ENCODE peak calls at places on chromosomes 6 and 20, in ten cellular contexts. F is brain microvascular endothelial cell, Z is fibroblast of villous mesenchyme, I is astrocyte of the spinal cord, S is AG09309, A is GM20000, P is H9, U is upper lobe of left lung, R is left ventricle myocardium inferior, C is right lobe of liver. D is an unnamed sample.

GRCh38 chr6:106975699-106976032 is 1.1 kb upstream of the CD24 start:
- DNase-seq in F (no peak), Z (no peak), I (peak), S (no peak), A (no peak), P (no peak), U (no peak), R (no peak), C (no peak), D (no peak)

GRCh38 chr6:42520786-42521607 is 42.8 kb upstream of the UBR2 start:
- DNase-seq in F (peak), Z (peak), I (peak), S (no peak), A (peak), P (no peak), U (no peak), R (no peak), C (no peak), D (no peak)

GRCh38 chr6:53378208-53378607 is 29.5 kb upstream of the ELOVL5 start:
- DNase-seq in F (no peak), Z (no peak), I (no peak), S (no peak), A (no peak), P (no peak), U (no peak), R (no peak), C (no peak), D (no peak)

GRCh38 chr6:118216751-118217150 is 309.7 kb downstream of the SLC35F1 start:
- DNase-seq in F (no peak), Z (peak), I (no peak), S (no peak), A (no peak), P (no peak), U (no peak), R (no peak), C (no peak), D (no peak)

GRCh38 chr6:41716516-41717446 is 18.6 kb downstream of the TFEB start:
- DNase-seq in F (no peak), Z (no peak), I (no peak), S (no peak), A (no peak), P (no peak), U (no peak), R (no peak), C (no peak), D (no peak)

GRCh38 chr20:49578436-49578835 is 10.5 kb upstream of the PTGIS start:
- DNase-seq in F (no peak), Z (no peak), I (no peak), S (no peak), A (no peak), P (no peak), U (no peak), R (no peak), C (no peak), D (no peak)

GRCh38 chr6:6998194-6998569 is 109.6 kb upstream of the RREB1 start:
- DNase-seq in F (no peak), Z (no peak), I (no peak), S (no peak), A (no peak), P (no peak), U (no peak), R (no peak), C (no peak), D (no peak)

GRCh38 chr6:159590794-159591193 is 102.2 kb downstream of the SOD2 start:
- DNase-seq in F (no peak), Z (no peak), I (no peak), S (no peak), A (no peak), P (no peak), U (no peak), R (no peak), C (peak), D (no peak)

DNA sequence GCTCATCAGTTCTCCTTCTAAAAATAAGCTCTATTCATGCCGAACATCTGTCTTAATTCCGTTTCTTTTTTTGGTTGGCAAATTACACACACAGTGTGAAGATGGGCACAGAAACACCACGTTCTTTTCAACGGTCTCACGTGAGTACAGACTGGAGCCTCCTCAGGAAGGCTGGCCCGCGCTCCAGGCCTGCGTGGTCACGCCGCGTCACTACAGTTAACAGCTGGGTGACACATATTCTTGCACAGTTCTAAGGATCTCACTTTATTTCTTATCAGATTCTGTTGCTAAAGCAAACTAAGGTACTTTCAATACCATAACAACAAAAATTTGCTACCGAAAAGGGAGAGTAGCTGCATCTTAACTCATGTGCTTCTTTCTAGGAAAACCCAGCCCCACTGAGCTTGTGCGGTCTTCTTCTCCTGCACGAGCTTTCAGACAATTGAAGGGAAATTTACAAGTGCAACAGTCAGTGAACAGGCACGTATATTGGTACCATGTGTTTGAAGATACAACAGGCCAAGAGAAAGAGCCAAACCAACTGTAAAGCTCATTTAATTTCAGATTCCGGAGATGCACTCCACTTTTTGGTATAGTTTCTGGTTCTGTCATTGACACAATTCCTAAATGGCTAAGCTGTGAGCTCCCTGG is 55.6 kb upstream of the MPC1 start:
- DNase-seq in F (no peak), Z (no peak), I (no peak), S (peak), A (no peak), P (no peak), U (no peak), R (no peak), C (no peak), D (no peak)
- TF ChIP-seq CTCF in F (no peak), Z (no peak), I (no peak), S (no peak), A (no peak), P (no peak), U (no peak), R (no peak), C (no peak), D (no peak)

DNA sequence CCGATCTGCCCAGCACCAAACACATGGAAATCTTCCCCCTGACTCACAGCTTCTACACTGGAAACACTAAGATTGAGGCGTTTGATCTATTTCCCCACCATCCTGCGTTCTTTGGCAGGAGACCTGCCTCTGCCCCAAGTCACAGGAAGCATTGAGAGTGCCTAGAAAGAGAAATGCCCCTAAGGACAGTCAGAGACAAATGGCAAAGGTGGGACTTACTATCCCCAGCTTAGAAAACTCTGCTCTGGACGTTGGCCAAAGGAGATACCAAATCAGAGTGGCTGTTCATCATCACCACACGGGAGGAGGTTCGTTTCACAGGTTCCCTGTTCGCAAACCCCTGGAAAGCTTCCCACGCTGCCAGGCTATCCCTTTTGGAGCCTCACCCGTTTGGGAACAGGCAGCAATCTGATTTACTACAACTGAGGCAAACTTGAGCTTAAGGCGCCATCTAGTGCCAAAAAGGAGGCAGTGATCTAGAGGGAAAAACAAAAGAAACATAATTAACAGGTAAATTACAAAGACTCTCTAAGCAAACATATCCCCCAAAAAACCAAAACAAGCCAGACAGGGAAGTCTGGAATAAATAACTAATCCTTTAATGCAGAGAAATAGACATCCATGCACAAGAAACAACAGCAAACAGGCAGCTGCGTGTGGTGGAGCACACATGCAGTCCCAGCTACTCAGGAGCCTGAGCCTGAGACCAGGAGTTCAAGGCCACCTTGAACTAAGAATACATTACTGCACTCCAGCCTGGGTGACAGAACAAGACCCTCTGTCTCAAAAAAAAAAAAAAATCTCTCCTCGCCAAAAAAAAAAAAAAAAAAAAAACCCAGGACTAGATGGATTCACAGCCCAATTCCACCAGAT is 48.4 kb upstream of the SRSF6 start:
- DNase-seq in F (peak), Z (peak), I (peak), S (peak), A (no peak), P (peak), U (no peak), R (no peak), C (no peak), D (no peak)
- TF ChIP-seq CTCF in F (peak), Z (peak), I (peak), S (peak), A (peak), P (peak), U (peak), R (peak), C (peak), D (peak)

DNA sequence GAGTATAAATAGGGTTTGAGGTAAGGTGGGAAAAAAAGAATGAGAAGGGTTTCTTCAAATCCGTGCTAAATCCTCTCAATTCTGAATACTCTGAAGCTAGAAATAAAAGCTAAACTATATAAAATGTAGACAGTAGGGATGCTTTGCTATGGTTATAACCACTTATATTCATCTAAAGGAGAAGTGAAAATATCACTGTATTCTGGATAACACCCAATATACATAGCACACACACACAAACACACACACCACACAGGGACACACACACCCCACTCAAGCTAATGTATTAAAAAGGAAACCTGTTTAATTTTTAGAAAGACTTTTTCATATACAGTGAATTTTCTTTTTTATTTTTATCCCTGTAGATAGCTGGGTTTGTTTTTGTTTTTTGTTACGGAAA is 68.6 kb upstream of the FABP7 start:
- DNase-seq in F (no peak), Z (no peak), I (no peak), S (no peak), A (no peak), P (no peak), U (no peak), R (no peak), C (no peak), D (no peak)
- TF ChIP-seq CTCF in F (no peak), Z (no peak), I (no peak), S (no peak), A (no peak), P (no peak), U (no peak), R (no peak), C (no peak), D (no peak)

GRCh38 chr6:146666909-146667308 is 68.1 kb downstream of the ADGB start:
- DNase-seq in F (no peak), Z (no peak), I (no peak), S (no peak), A (no peak), P (no peak), U (no peak), R (no peak), C (no peak), D (no peak)
- TF ChIP-seq CTCF in F (no peak), Z (no peak), I (no peak), S (no peak), A (no peak), P (no peak), U (no peak), R (no peak), C (no peak), D (no peak)

DNA sequence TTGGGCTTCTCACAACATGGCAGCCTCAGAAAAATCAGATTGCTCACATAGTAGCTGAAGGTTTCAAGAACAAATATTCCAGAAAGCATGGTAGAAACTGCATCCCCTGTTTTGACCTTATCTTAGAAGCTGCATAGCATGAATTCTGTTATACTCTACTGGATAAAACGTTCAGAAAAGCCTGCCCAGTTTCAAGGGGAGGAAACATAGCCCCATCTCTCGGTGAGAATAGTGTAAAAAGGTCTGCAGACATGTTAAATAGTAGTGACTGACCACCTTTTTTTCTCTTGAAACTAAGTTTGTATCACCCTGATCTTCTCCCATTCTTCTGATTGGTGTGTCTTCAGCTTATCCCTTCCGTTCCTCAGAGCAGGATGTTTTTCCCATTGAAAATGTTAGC is 50.0 kb downstream of the MARCKS start:
- DNase-seq in F (peak), Z (peak), I (no peak), S (no peak), A (no peak), P (no peak), U (no peak), R (no peak), C (no peak), D (no peak)
- TF ChIP-seq CTCF in F (no peak), Z (peak), I (no peak), S (peak), A (no peak), P (no peak), U (no peak), R (no peak), C (no peak), D (no peak)

GRCh38 chr6:144408151-144408550 is 123.0 kb downstream of the UTRN start:
- DNase-seq in F (peak), Z (peak), I (peak), S (no peak), A (no peak), P (no peak), U (no peak), R (peak), C (no peak), D (no peak)

GRCh38 chr6:144406796-144407195 is 121.7 kb downstream of the UTRN start:
- DNase-seq in F (no peak), Z (no peak), I (no peak), S (no peak), A (no peak), P (no peak), U (no peak), R (no peak), C (no peak), D (no peak)

GRCh38 chr6:144402750-144403149 is 117.6 kb downstream of the UTRN start:
- DNase-seq in F (no peak), Z (no peak), I (no peak), S (no peak), A (no peak), P (no peak), U (no peak), R (no peak), C (no peak), D (no peak)

GRCh38 chr6:144401736-144402733 is 116.9 kb downstream of the UTRN start:
- DNase-seq in F (no peak), Z (no peak), I (no peak), S (no peak), A (no peak), P (no peak), U (no peak), R (no peak), C (no peak), D (no peak)

DNA sequence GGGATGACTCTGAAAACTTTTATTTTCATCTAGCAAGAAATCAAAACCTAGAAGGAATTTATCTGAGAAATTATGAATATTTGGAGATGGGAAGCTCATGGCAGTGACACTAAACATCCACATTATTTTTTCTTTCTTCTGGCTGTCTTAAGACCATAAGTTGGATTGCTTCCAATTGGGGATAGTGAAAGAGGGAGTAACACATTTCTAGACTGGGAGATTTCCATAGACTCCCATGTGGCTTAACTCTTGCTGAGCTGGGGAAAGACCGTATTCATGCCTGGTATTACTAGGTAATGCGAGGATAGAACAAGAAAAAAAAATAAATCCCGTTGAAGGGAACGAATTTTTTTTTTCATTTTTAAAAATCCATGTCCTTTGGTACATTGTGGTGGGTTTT is 120.0 kb downstream of the UTRN start:
- DNase-seq in F (no peak), Z (peak), I (peak), S (no peak), A (no peak), P (no peak), U (no peak), R (no peak), C (no peak), D (no peak)
- TF ChIP-seq CTCF in F (no peak), Z (no peak), I (no peak), S (no peak), A (no peak), P (no peak), U (no peak), R (no peak), C (no peak), D (no peak)

GRCh38 chr6:36912583-36912982 is 26.8 kb downstream of the C6orf89 start:
- DNase-seq in F (peak), Z (peak), I (peak), S (peak), A (peak), P (no peak), U (no peak), R (no peak), C (no peak), D (no peak)
- TF ChIP-seq CTCF in F (peak), Z (no peak), I (no peak), S (peak), A (no peak), P (no peak), U (no peak), R (no peak), C (no peak), D (no peak)

DNA sequence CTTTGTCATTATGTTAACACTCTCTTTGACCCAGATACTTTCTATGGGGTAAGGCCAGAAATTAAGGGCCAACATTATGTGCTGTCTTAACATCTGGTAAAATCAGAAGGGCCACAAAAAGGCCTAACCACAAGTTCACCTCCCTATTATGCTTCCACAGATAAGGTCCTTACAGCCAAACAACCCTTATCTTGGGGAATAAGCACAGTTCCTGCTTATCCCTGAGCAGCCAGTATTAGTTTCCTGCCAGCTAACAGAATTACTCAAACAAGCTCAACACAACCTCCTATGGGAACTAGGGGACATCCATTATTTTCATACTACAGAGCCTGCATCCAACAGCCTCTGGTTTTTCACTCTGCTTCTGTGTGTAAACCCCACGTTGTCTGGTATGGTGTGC is 724.8 kb downstream of the HACE1 start:
- DNase-seq in F (peak), Z (no peak), I (no peak), S (no peak), A (no peak), P (no peak), U (no peak), R (no peak), C (no peak), D (no peak)
- TF ChIP-seq CTCF in F (no peak), Z (no peak), I (no peak), S (no peak), A (no peak), P (no peak), U (no peak), R (no peak), C (no peak), D (no peak)

GRCh38 chr20:43658723-43659419 is 8.0 kb upstream of the MYBL2 start:
- DNase-seq in F (no peak), Z (no peak), I (no peak), S (no peak), A (no peak), P (no peak), U (no peak), R (no peak), C (no peak), D (no peak)

GRCh38 chr20:43662943-43663655 is 3.8 kb upstream of the MYBL2 start:
- DNase-seq in F (no peak), Z (no peak), I (no peak), S (no peak), A (no peak), P (no peak), U (no peak), R (no peak), C (no peak), D (no peak)

GRCh38 chr20:43653966-43654365 is 12.9 kb upstream of the MYBL2 start:
- DNase-seq in F (no peak), Z (no peak), I (no peak), S (no peak), A (no peak), P (no peak), U (no peak), R (no peak), C (no peak), D (no peak)

GRCh38 chr20:43655937-43656336 is 11.0 kb upstream of the MYBL2 start:
- DNase-seq in F (no peak), Z (no peak), I (no peak), S (no peak), A (no peak), P (no peak), U (no peak), R (no peak), C (no peak), D (no peak)

DNA sequence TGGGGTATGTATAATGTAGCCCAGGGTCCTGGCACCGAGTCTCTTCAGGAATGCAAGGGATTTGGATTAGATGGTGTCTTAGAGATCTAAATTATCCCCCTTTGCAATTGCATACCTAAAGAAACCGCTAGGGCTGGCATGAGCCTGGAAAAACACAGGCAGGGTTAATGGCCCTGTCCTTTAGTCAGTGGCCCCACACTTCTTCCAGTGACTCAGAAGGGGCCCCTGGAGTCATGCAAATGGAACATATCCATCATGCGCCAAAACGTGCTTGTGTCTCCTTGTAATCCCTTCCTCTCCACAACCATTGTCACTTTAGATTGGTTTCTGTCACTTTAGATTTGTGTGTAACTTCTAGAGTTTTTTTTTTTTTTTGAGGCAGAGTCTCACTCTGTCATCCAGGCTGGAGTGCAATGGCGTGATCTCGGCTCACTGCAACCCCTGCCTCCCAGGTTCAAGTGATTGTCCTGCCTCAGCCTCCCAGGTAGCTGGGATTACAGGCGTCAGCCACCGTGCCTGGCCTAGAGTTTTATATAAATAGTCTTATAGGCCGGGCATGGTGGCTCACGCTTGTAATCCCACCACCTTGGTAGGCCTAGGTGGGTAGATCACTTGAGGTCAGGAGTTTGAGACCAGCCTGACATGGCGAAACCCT is 8.7 kb upstream of the MYBL2 start:
- DNase-seq in F (no peak), Z (no peak), I (peak), S (no peak), A (no peak), P (no peak), U (no peak), R (no peak), C (no peak), D (no peak)
- TF ChIP-seq CTCF in F (peak), Z (no peak), I (peak), S (no peak), A (no peak), P (peak), U (no peak), R (no peak), C (no peak), D (peak)

D was measured in type B pancreatic cell.